ENCODE peak calls at places on chromosomes 1 and 21, in seven cellular contexts. M, C, N, E, I, D and V are unnamed samples.

GRCh38 chr1:18907021-18907913 is 4.9 kb upstream of the ALDH4A1 start:
- DNase-seq in N (peak; percentile 55), C (peak; percentile 46), E (no peak), I (no peak), M (peak; percentile 77), D (no peak), V (no peak)

GRCh38 chr21:40719615-40720014 is 127.3 kb downstream of the DSCAM start:
- DNase-seq in I (no peak), N (no peak), E (no peak), D (no peak), C (no peak), M (no peak), V (no peak)

GRCh38 chr1:36738245-36738644 is 255.5 kb upstream of the CSF3R start:
- DNase-seq in I (peak; percentile 79), N (no peak), C (no peak), D (no peak), M (no peak), E (no peak), V (no peak)

GRCh38 chr1:33265780-33266605 is 9.7 kb downstream of the ZNF362 start:
- DNase-seq in C (no peak), E (no peak), D (no peak), I (no peak), M (no peak), N (no peak), V (no peak)

GRCh38 chr1:211703812-211704566 is 28.6 kb upstream of the NEK2 start:
- DNase-seq in C (peak; percentile 28), N (no peak), D (no peak), I (no peak), M (no peak), E (no peak), V (no peak)

GRCh38 chr1:151314137-151314875 is 12.9 kb downstream of the PI4KB start:
- DNase-seq in D (no peak), M (no peak), C (peak; percentile 47), I (no peak), E (no peak), N (no peak), V (peak; percentile 93)

GRCh38 chr1:40014812-40015594 is 25.5 kb upstream of the CAP1 start:
- DNase-seq in E (no peak), C (no peak), N (no peak), M (no peak), D (no peak), I (no peak), V (no peak)

GRCh38 chr1:125085720-125086591 is 3901.2 kb downstream of the SRGAP2C start:
- DNase-seq in M (no peak), N (no peak), I (no peak), D (no peak), C (no peak), E (no peak), V (no peak)

GRCh38 chr21:38236232-38236631 is 20.6 kb upstream of the KCNJ15 start:
- DNase-seq in E (no peak), N (no peak), C (no peak), M (peak; percentile 4), I (no peak), D (no peak), V (no peak)

GRCh38 chr1:246533371-246533905 is 26.4 kb upstream of the SMYD3 start:
- DNase-seq in I (no peak), E (no peak), D (no peak), C (no peak), N (no peak), M (no peak), V (no peak)

GRCh38 chr1:154334647-154335350 is 9.5 kb downstream of the ATP8B2 start:
- DNase-seq in N (peak; percentile 84), C (peak; percentile 90), D (no peak), E (no peak), I (no peak), M (peak; percentile 97), V (peak; percentile 96)

GRCh38 chr1:173409613-173410012 is 67.5 kb upstream of the PRDX6 start:
- DNase-seq in C (peak; percentile 40), I (no peak), M (no peak), N (no peak), D (no peak), E (peak; percentile 48), V (no peak)

GRCh38 chr1:1847061-1847460 is 43.8 kb downstream of the GNB1 start:
- DNase-seq in N (peak; percentile 27), C (peak; percentile 38), E (no peak), I (no peak), M (no peak), D (no peak), V (no peak)

GRCh38 chr1:187839873-187840272 is 1011.1 kb downstream of the PLA2G4A start:
- DNase-seq in N (no peak), C (no peak), M (no peak), D (no peak), E (no peak), I (no peak), V (no peak)

GRCh38 chr1:58901008-58901407 is 117.2 kb upstream of the JUN start:
- DNase-seq in I (no peak), E (no peak), D (no peak), N (no peak), M (no peak), C (no peak), V (peak; percentile 64)

GRCh38 chr1:161727343-161727924 is 6.1 kb downstream of the FCRLB start:
- DNase-seq in C (no peak), E (no peak), M (peak; percentile 41), I (no peak), D (no peak), N (no peak), V (no peak)

GRCh38 chr1:1431845-1432565 is 3.5 kb upstream of the VWA1 start:
- DNase-seq in I (no peak), E (no peak), N (no peak), C (peak; percentile 72), M (no peak), D (no peak), V (no peak)

GRCh38 chr1:1337793-1338147 is 6.7 kb downstream of the TAS1R3 start:
- DNase-seq in M (peak; percentile 74), I (no peak), N (no peak), C (peak; percentile 72), D (no peak), E (no peak), V (no peak)

GRCh38 chr1:154371436-154371835 is 33.7 kb upstream of the IL6R start:
- DNase-seq in E (no peak), D (no peak), I (no peak), M (no peak), N (no peak), C (no peak), V (no peak)

GRCh38 chr1:174766727-174767126 is 233.0 kb upstream of the CACYBP start:
- DNase-seq in I (no peak), M (no peak), N (no peak), C (no peak), E (no peak), D (no peak), V (no peak)

GRCh38 chr1:156226782-156227181 is 14.0 kb downstream of the PMF1 start:
- DNase-seq in M (no peak), N (no peak), D (no peak), I (no peak), E (no peak), C (no peak), V (no peak)

GRCh38 chr1:156230102-156230501 is 11.9 kb upstream of the BGLAP start:
- DNase-seq in M (no peak), N (no peak), D (no peak), E (no peak), C (no peak), I (no peak), V (no peak)

GRCh38 chr1:156225677-156226014 is 12.8 kb downstream of the PMF1 start:
- DNase-seq in C (no peak), N (no peak), D (no peak), M (no peak), E (no peak), I (no peak), V (no peak)

GRCh38 chr1:156228501-156228900 is 13.5 kb upstream of the BGLAP start:
- DNase-seq in I (no peak), C (no peak), M (no peak), D (no peak), N (no peak), E (no peak), V (no peak)

GRCh38 chr1:156226116-156226538 is 13.3 kb downstream of the PMF1 start:
- DNase-seq in E (no peak), I (no peak), C (no peak), M (no peak), N (no peak), D (no peak), V (no peak)
- H3K27ac ChIP-seq in E (no peak overlapping the region), I (no peak overlapping the region), C (no peak overlapping the region), M (peak overlapping the region; percentile 9), N (no peak overlapping the region), D (no peak overlapping the region), V (no peak overlapping the region)

GRCh38 chr1:91572044-91572443 is 71.4 kb downstream of the CDC7 start:
- DNase-seq in N (no peak), C (no peak), E (no peak), M (no peak), D (no peak), I (no peak), V (peak; percentile 89)
- TF ChIP-seq POLR2AphosphoS5 in N (no peak), C (no peak), E (no peak), M (no peak), D (no peak), I (no peak), V (no peak)

GRCh38 chr1:21289700-21290545 is at the start of gene ECE1:
- DNase-seq in E (peak; percentile 28), C (peak; percentile 60), N (no peak), D (no peak), M (peak; percentile 82), I (no peak), V (no peak)

GRCh38 chr1:21292503-21292990 is 2.3 kb upstream of the ECE1 start:
- DNase-seq in D (no peak), C (no peak), M (no peak), E (no peak), N (no peak), I (no peak), V (no peak)

GRCh38 chr1:21290546-21290944 is 282 bp upstream of the ECE1 start:
- DNase-seq in C (no peak), E (no peak), D (no peak), I (no peak), M (peak; percentile 58), N (no peak), V (no peak)

GRCh38 chr1:21291964-21292363 is 1.7 kb upstream of the ECE1 start:
- DNase-seq in N (no peak), E (no peak), I (no peak), D (no peak), M (no peak), C (no peak), V (no peak)

GRCh38 chr1:21291184-21291583 is 921 bp upstream of the ECE1 start:
- DNase-seq in E (no peak), C (no peak), N (no peak), I (no peak), M (no peak), D (no peak), V (no peak)
- H3K27ac ChIP-seq in E (no peak overlapping the region), C (peak overlapping the region; percentile 89), N (peak overlapping the region; percentile 78), I (peak overlapping the region; percentile 87), M (no peak overlapping the region), D (no peak overlapping the region), V (peak overlapping the region; percentile 67)

GRCh38 chr21:42209801-42210479 is 9.0 kb upstream of the ABCG1 start:
- DNase-seq in I (no peak), E (no peak), D (no peak), M (no peak), N (no peak), C (peak; percentile 11), V (no peak)
- TF ChIP-seq POLR2AphosphoS5 in I (no peak), E (no peak), D (no peak), M (no peak), N (no peak), C (no peak), V (no peak)

GRCh38 chr1:15099441-15100137 is 54.0 kb upstream of the TMEM51 start:
- DNase-seq in C (no peak), E (no peak), M (peak; percentile 22), I (no peak), D (no peak), N (no peak), V (no peak)
- H3K27ac ChIP-seq in C (no peak overlapping the region), E (no peak overlapping the region), M (no peak overlapping the region), I (no peak overlapping the region), D (no peak overlapping the region), N (no peak overlapping the region), V (no peak overlapping the region)